ENCODE peak calls at places on chromosome X, in ten cellular contexts. One of them, this sample, is unnamed.

GRCh38 chrX:24190500-24191156 is 41.1 kb downstream of the ZFX start:
- DNase-seq in germinal center: no peak
- DNase-seq in suprapubic skin: no peak
- DNase-seq in stimulated activated CD4-positive, alpha-beta T cell treated with anti-CD3 and anti-CD28 coated beads, TNF-alpha, amount 100 ng/mL, for 1 hour: no peak
- DNase-seq in CD4-positive, alpha-beta memory T cell: no peak
- DNase-seq in kidney epithelial cell: no peak
- DNase-seq in activated CD4-positive, alpha-beta T cell treated with anti-CD3 and anti-CD28 coated beads, Interleukin-2, amount 50 U/mL, for 24 hours: no peak
- DNase-seq in hippocampal formation: no peak
- DNase-seq in tibial nerve: no peak
- DNase-seq in iris pigment epithelial cell: peak; percentile 77
- DNase-seq in this sample: no peak

GRCh38 chrX:88613338-88613737 is 133.7 kb upstream of the CPXCR1 start:
- DNase-seq in stimulated activated CD4-positive, alpha-beta T cell treated with anti-CD3 and anti-CD28 coated beads, TNF-alpha, amount 100 ng/mL, for 1 hour: no peak
- DNase-seq in activated CD4-positive, alpha-beta T cell treated with anti-CD3 and anti-CD28 coated beads, Interleukin-2, amount 50 U/mL, for 24 hours: no peak
- DNase-seq in germinal center: no peak
- DNase-seq in suprapubic skin: no peak
- DNase-seq in iris pigment epithelial cell: peak; percentile 9
- DNase-seq in hippocampal formation: no peak
- DNase-seq in kidney epithelial cell: no peak
- DNase-seq in tibial nerve: no peak
- DNase-seq in CD4-positive, alpha-beta memory T cell: no peak
- DNase-seq in this sample: no peak

GRCh38 chrX:125205084-125205917 is 114.4 kb upstream of the TEX13C start:
- DNase-seq in iris pigment epithelial cell: peak; percentile 26
- DNase-seq in hippocampal formation: peak; percentile 14
- DNase-seq in suprapubic skin: peak; percentile 79
- DNase-seq in germinal center: peak; percentile 2
- DNase-seq in tibial nerve: peak; percentile 12
- DNase-seq in stimulated activated CD4-positive, alpha-beta T cell treated with anti-CD3 and anti-CD28 coated beads, TNF-alpha, amount 100 ng/mL, for 1 hour: no peak
- DNase-seq in CD4-positive, alpha-beta memory T cell: no peak
- DNase-seq in activated CD4-positive, alpha-beta T cell treated with anti-CD3 and anti-CD28 coated beads, Interleukin-2, amount 50 U/mL, for 24 hours: no peak
- DNase-seq in kidney epithelial cell: peak; percentile 37
- DNase-seq in this sample: no peak

GRCh38 chrX:49673394-49673793 is 22.4 kb downstream of the PAGE1 start:
- DNase-seq in suprapubic skin: no peak
- DNase-seq in tibial nerve: no peak
- DNase-seq in activated CD4-positive, alpha-beta T cell treated with anti-CD3 and anti-CD28 coated beads, Interleukin-2, amount 50 U/mL, for 24 hours: no peak
- DNase-seq in CD4-positive, alpha-beta memory T cell: no peak
- DNase-seq in stimulated activated CD4-positive, alpha-beta T cell treated with anti-CD3 and anti-CD28 coated beads, TNF-alpha, amount 100 ng/mL, for 1 hour: no peak
- DNase-seq in iris pigment epithelial cell: no peak
- DNase-seq in hippocampal formation: no peak
- DNase-seq in kidney epithelial cell: no peak
- DNase-seq in germinal center: no peak
- DNase-seq in this sample: no peak

GRCh38 chrX:40809210-40809609 is 73.9 kb upstream of the MED14 start:
- DNase-seq in iris pigment epithelial cell: peak; percentile 31
- DNase-seq in hippocampal formation: no peak
- DNase-seq in activated CD4-positive, alpha-beta T cell treated with anti-CD3 and anti-CD28 coated beads, Interleukin-2, amount 50 U/mL, for 24 hours: no peak
- DNase-seq in suprapubic skin: no peak
- DNase-seq in tibial nerve: no peak
- DNase-seq in stimulated activated CD4-positive, alpha-beta T cell treated with anti-CD3 and anti-CD28 coated beads, TNF-alpha, amount 100 ng/mL, for 1 hour: no peak
- DNase-seq in CD4-positive, alpha-beta memory T cell: no peak
- DNase-seq in germinal center: no peak
- DNase-seq in kidney epithelial cell: no peak
- DNase-seq in this sample: no peak

GRCh38 chrX:23008431-23009099 is 8.8 kb downstream of the DDX53 start:
- DNase-seq in suprapubic skin: no peak
- DNase-seq in stimulated activated CD4-positive, alpha-beta T cell treated with anti-CD3 and anti-CD28 coated beads, TNF-alpha, amount 100 ng/mL, for 1 hour: no peak
- DNase-seq in hippocampal formation: no peak
- DNase-seq in tibial nerve: no peak
- DNase-seq in germinal center: no peak
- DNase-seq in activated CD4-positive, alpha-beta T cell treated with anti-CD3 and anti-CD28 coated beads, Interleukin-2, amount 50 U/mL, for 24 hours: no peak
- DNase-seq in kidney epithelial cell: no peak
- DNase-seq in iris pigment epithelial cell: peak; percentile 55
- DNase-seq in CD4-positive, alpha-beta memory T cell: no peak
- DNase-seq in this sample: no peak

GRCh38 chrX:49919617-49920016 is 2.8 kb upstream of the CLCN5 start:
- DNase-seq in kidney epithelial cell: no peak
- DNase-seq in CD4-positive, alpha-beta memory T cell: peak; percentile 24
- DNase-seq in tibial nerve: peak; percentile 13
- DNase-seq in suprapubic skin: no peak
- DNase-seq in activated CD4-positive, alpha-beta T cell treated with anti-CD3 and anti-CD28 coated beads, Interleukin-2, amount 50 U/mL, for 24 hours: peak; percentile 10
- DNase-seq in iris pigment epithelial cell: peak; percentile 77
- DNase-seq in hippocampal formation: no peak
- DNase-seq in germinal center: peak; percentile 9
- DNase-seq in stimulated activated CD4-positive, alpha-beta T cell treated with anti-CD3 and anti-CD28 coated beads, TNF-alpha, amount 100 ng/mL, for 1 hour: no peak
- DNase-seq in this sample: no peak

GRCh38 chrX:132270699-132271098 is 51.5 kb upstream of the RAP2C start:
- DNase-seq in stimulated activated CD4-positive, alpha-beta T cell treated with anti-CD3 and anti-CD28 coated beads, TNF-alpha, amount 100 ng/mL, for 1 hour: no peak
- DNase-seq in kidney epithelial cell: peak; percentile 29
- DNase-seq in tibial nerve: peak; percentile 57
- DNase-seq in germinal center: no peak
- DNase-seq in hippocampal formation: no peak
- DNase-seq in CD4-positive, alpha-beta memory T cell: no peak
- DNase-seq in activated CD4-positive, alpha-beta T cell treated with anti-CD3 and anti-CD28 coated beads, Interleukin-2, amount 50 U/mL, for 24 hours: no peak
- DNase-seq in suprapubic skin: peak; percentile 79
- DNase-seq in iris pigment epithelial cell: peak; percentile 60
- DNase-seq in this sample: no peak

GRCh38 chrX:134908235-134908834 is 82.5 kb upstream of the SMIM10 start:
- DNase-seq in CD4-positive, alpha-beta memory T cell: peak; percentile 39
- DNase-seq in iris pigment epithelial cell: peak; percentile 72
- DNase-seq in stimulated activated CD4-positive, alpha-beta T cell treated with anti-CD3 and anti-CD28 coated beads, TNF-alpha, amount 100 ng/mL, for 1 hour: no peak
- DNase-seq in suprapubic skin: no peak
- DNase-seq in activated CD4-positive, alpha-beta T cell treated with anti-CD3 and anti-CD28 coated beads, Interleukin-2, amount 50 U/mL, for 24 hours: no peak
- DNase-seq in germinal center: no peak
- DNase-seq in hippocampal formation: no peak
- DNase-seq in tibial nerve: no peak
- DNase-seq in kidney epithelial cell: no peak
- DNase-seq in this sample: no peak

GRCh38 chrX:3962511-3963350 is 249.3 kb upstream of the PRKX start:
- DNase-seq in CD4-positive, alpha-beta memory T cell: peak; percentile 6
- DNase-seq in activated CD4-positive, alpha-beta T cell treated with anti-CD3 and anti-CD28 coated beads, Interleukin-2, amount 50 U/mL, for 24 hours: no peak
- DNase-seq in suprapubic skin: no peak
- DNase-seq in stimulated activated CD4-positive, alpha-beta T cell treated with anti-CD3 and anti-CD28 coated beads, TNF-alpha, amount 100 ng/mL, for 1 hour: no peak
- DNase-seq in germinal center: no peak
- DNase-seq in tibial nerve: no peak
- DNase-seq in hippocampal formation: no peak
- DNase-seq in kidney epithelial cell: no peak
- DNase-seq in iris pigment epithelial cell: peak; percentile 32
- DNase-seq in this sample: no peak

GRCh38 chrX:97400492-97400891 is 516.8 kb downstream of the RPA4 start:
- DNase-seq in tibial nerve: no peak
- DNase-seq in hippocampal formation: no peak
- DNase-seq in stimulated activated CD4-positive, alpha-beta T cell treated with anti-CD3 and anti-CD28 coated beads, TNF-alpha, amount 100 ng/mL, for 1 hour: no peak
- DNase-seq in germinal center: no peak
- DNase-seq in CD4-positive, alpha-beta memory T cell: no peak
- DNase-seq in kidney epithelial cell: no peak
- DNase-seq in suprapubic skin: no peak
- DNase-seq in iris pigment epithelial cell: no peak
- DNase-seq in activated CD4-positive, alpha-beta T cell treated with anti-CD3 and anti-CD28 coated beads, Interleukin-2, amount 50 U/mL, for 24 hours: no peak
- DNase-seq in this sample: no peak

GRCh38 chrX:153494061-153494460 is 719 bp upstream of the BGN start:
- DNase-seq in activated CD4-positive, alpha-beta T cell treated with anti-CD3 and anti-CD28 coated beads, Interleukin-2, amount 50 U/mL, for 24 hours: no peak
- DNase-seq in hippocampal formation: no peak
- DNase-seq in iris pigment epithelial cell: peak; percentile 22
- DNase-seq in kidney epithelial cell: no peak
- DNase-seq in stimulated activated CD4-positive, alpha-beta T cell treated with anti-CD3 and anti-CD28 coated beads, TNF-alpha, amount 100 ng/mL, for 1 hour: no peak
- DNase-seq in germinal center: no peak
- DNase-seq in tibial nerve: no peak
- DNase-seq in suprapubic skin: no peak
- DNase-seq in CD4-positive, alpha-beta memory T cell: no peak
- DNase-seq in this sample: no peak

GRCh38 chrX:120790118-120790517 is 85.5 kb downstream of the CT47B1 start:
- DNase-seq in suprapubic skin: no peak
- DNase-seq in stimulated activated CD4-positive, alpha-beta T cell treated with anti-CD3 and anti-CD28 coated beads, TNF-alpha, amount 100 ng/mL, for 1 hour: no peak
- DNase-seq in tibial nerve: no peak
- DNase-seq in iris pigment epithelial cell: peak; percentile 82
- DNase-seq in kidney epithelial cell: peak; percentile 29
- DNase-seq in hippocampal formation: no peak
- DNase-seq in germinal center: peak; percentile 19
- DNase-seq in CD4-positive, alpha-beta memory T cell: peak; percentile 64
- DNase-seq in activated CD4-positive, alpha-beta T cell treated with anti-CD3 and anti-CD28 coated beads, Interleukin-2, amount 50 U/mL, for 24 hours: no peak
- DNase-seq in this sample: peak; percentile 30

GRCh38 chrX:39808471-39808917 is 289.3 kb downstream of the BCOR start:
- DNase-seq in tibial nerve: no peak
- DNase-seq in hippocampal formation: no peak
- DNase-seq in stimulated activated CD4-positive, alpha-beta T cell treated with anti-CD3 and anti-CD28 coated beads, TNF-alpha, amount 100 ng/mL, for 1 hour: no peak
- DNase-seq in germinal center: no peak
- DNase-seq in kidney epithelial cell: peak; percentile 25
- DNase-seq in CD4-positive, alpha-beta memory T cell: no peak
- DNase-seq in suprapubic skin: no peak
- DNase-seq in activated CD4-positive, alpha-beta T cell treated with anti-CD3 and anti-CD28 coated beads, Interleukin-2, amount 50 U/mL, for 24 hours: no peak
- DNase-seq in iris pigment epithelial cell: peak; percentile 66
- DNase-seq in this sample: no peak

GRCh38 chrX:75301060-75301459 is 27.2 kb downstream of the UPRT start:
- DNase-seq in tibial nerve: no peak
- DNase-seq in hippocampal formation: no peak
- DNase-seq in activated CD4-positive, alpha-beta T cell treated with anti-CD3 and anti-CD28 coated beads, Interleukin-2, amount 50 U/mL, for 24 hours: no peak
- DNase-seq in stimulated activated CD4-positive, alpha-beta T cell treated with anti-CD3 and anti-CD28 coated beads, TNF-alpha, amount 100 ng/mL, for 1 hour: no peak
- DNase-seq in suprapubic skin: no peak
- DNase-seq in kidney epithelial cell: no peak
- DNase-seq in iris pigment epithelial cell: peak; percentile 69
- DNase-seq in CD4-positive, alpha-beta memory T cell: no peak
- DNase-seq in germinal center: no peak
- DNase-seq in this sample: no peak

GRCh38 chrX:69562904-69563568 is 52.9 kb upstream of the EDA start:
- DNase-seq in CD4-positive, alpha-beta memory T cell: no peak
- DNase-seq in suprapubic skin: no peak
- DNase-seq in hippocampal formation: no peak
- DNase-seq in tibial nerve: no peak
- DNase-seq in kidney epithelial cell: no peak
- DNase-seq in germinal center: no peak
- DNase-seq in activated CD4-positive, alpha-beta T cell treated with anti-CD3 and anti-CD28 coated beads, Interleukin-2, amount 50 U/mL, for 24 hours: no peak
- DNase-seq in iris pigment epithelial cell: no peak
- DNase-seq in stimulated activated CD4-positive, alpha-beta T cell treated with anti-CD3 and anti-CD28 coated beads, TNF-alpha, amount 100 ng/mL, for 1 hour: no peak
- DNase-seq in this sample: no peak

GRCh38 chrX:47047989-47048388 is 30.3 kb upstream of the RGN start:
- DNase-seq in activated CD4-positive, alpha-beta T cell treated with anti-CD3 and anti-CD28 coated beads, Interleukin-2, amount 50 U/mL, for 24 hours: no peak
- DNase-seq in germinal center: no peak
- DNase-seq in tibial nerve: no peak
- DNase-seq in CD4-positive, alpha-beta memory T cell: no peak
- DNase-seq in kidney epithelial cell: no peak
- DNase-seq in suprapubic skin: no peak
- DNase-seq in iris pigment epithelial cell: peak; percentile 5
- DNase-seq in stimulated activated CD4-positive, alpha-beta T cell treated with anti-CD3 and anti-CD28 coated beads, TNF-alpha, amount 100 ng/mL, for 1 hour: no peak
- DNase-seq in hippocampal formation: no peak
- DNase-seq in this sample: no peak

GRCh38 chrX:50100188-50100587 is 100.6 kb downstream of the AKAP4 start:
- DNase-seq in kidney epithelial cell: no peak
- DNase-seq in suprapubic skin: no peak
- DNase-seq in iris pigment epithelial cell: no peak
- DNase-seq in CD4-positive, alpha-beta memory T cell: no peak
- DNase-seq in tibial nerve: no peak
- DNase-seq in stimulated activated CD4-positive, alpha-beta T cell treated with anti-CD3 and anti-CD28 coated beads, TNF-alpha, amount 100 ng/mL, for 1 hour: no peak
- DNase-seq in germinal center: no peak
- DNase-seq in hippocampal formation: no peak
- DNase-seq in activated CD4-positive, alpha-beta T cell treated with anti-CD3 and anti-CD28 coated beads, Interleukin-2, amount 50 U/mL, for 24 hours: no peak
- DNase-seq in this sample: no peak

GRCh38 chrX:110317079-110317819 is 636 bp downstream of the AMMECR1 start:
- DNase-seq in hippocampal formation: peak; percentile 4
- DNase-seq in suprapubic skin: peak; percentile 72
- DNase-seq in CD4-positive, alpha-beta memory T cell: peak; percentile 27
- DNase-seq in kidney epithelial cell: no peak
- DNase-seq in iris pigment epithelial cell: no peak
- DNase-seq in stimulated activated CD4-positive, alpha-beta T cell treated with anti-CD3 and anti-CD28 coated beads, TNF-alpha, amount 100 ng/mL, for 1 hour: no peak
- DNase-seq in activated CD4-positive, alpha-beta T cell treated with anti-CD3 and anti-CD28 coated beads, Interleukin-2, amount 50 U/mL, for 24 hours: peak; percentile 5
- DNase-seq in germinal center: peak; percentile 28
- DNase-seq in tibial nerve: no peak
- DNase-seq in this sample: no peak

GRCh38 chrX:40434947-40435346 is 145.8 kb upstream of the ATP6AP2 start:
- DNase-seq in tibial nerve: no peak
- DNase-seq in hippocampal formation: peak; percentile 46
- DNase-seq in suprapubic skin: no peak
- DNase-seq in activated CD4-positive, alpha-beta T cell treated with anti-CD3 and anti-CD28 coated beads, Interleukin-2, amount 50 U/mL, for 24 hours: no peak
- DNase-seq in stimulated activated CD4-positive, alpha-beta T cell treated with anti-CD3 and anti-CD28 coated beads, TNF-alpha, amount 100 ng/mL, for 1 hour: no peak
- DNase-seq in kidney epithelial cell: no peak
- DNase-seq in iris pigment epithelial cell: peak; percentile 39
- DNase-seq in germinal center: no peak
- DNase-seq in CD4-positive, alpha-beta memory T cell: no peak
- DNase-seq in this sample: no peak

GRCh38 chrX:13007519-13008188 is 32.7 kb downstream of the TMSB4X start:
- DNase-seq in kidney epithelial cell: no peak
- DNase-seq in activated CD4-positive, alpha-beta T cell treated with anti-CD3 and anti-CD28 coated beads, Interleukin-2, amount 50 U/mL, for 24 hours: no peak
- DNase-seq in suprapubic skin: no peak
- DNase-seq in stimulated activated CD4-positive, alpha-beta T cell treated with anti-CD3 and anti-CD28 coated beads, TNF-alpha, amount 100 ng/mL, for 1 hour: no peak
- DNase-seq in hippocampal formation: no peak
- DNase-seq in CD4-positive, alpha-beta memory T cell: no peak
- DNase-seq in germinal center: no peak
- DNase-seq in iris pigment epithelial cell: no peak
- DNase-seq in tibial nerve: no peak
- DNase-seq in this sample: no peak

GRCh38 chrX:17032351-17032750 is 85.9 kb downstream of the REPS2 start:
- DNase-seq in tibial nerve: no peak
- DNase-seq in CD4-positive, alpha-beta memory T cell: no peak
- DNase-seq in iris pigment epithelial cell: peak; percentile 65
- DNase-seq in stimulated activated CD4-positive, alpha-beta T cell treated with anti-CD3 and anti-CD28 coated beads, TNF-alpha, amount 100 ng/mL, for 1 hour: no peak
- DNase-seq in hippocampal formation: no peak
- DNase-seq in activated CD4-positive, alpha-beta T cell treated with anti-CD3 and anti-CD28 coated beads, Interleukin-2, amount 50 U/mL, for 24 hours: no peak
- DNase-seq in germinal center: no peak
- DNase-seq in kidney epithelial cell: peak; percentile 88
- DNase-seq in suprapubic skin: no peak
- DNase-seq in this sample: no peak

GRCh38 chrX:110569506-110569905 is 210.9 kb downstream of the RTL9 start:
- DNase-seq in activated CD4-positive, alpha-beta T cell treated with anti-CD3 and anti-CD28 coated beads, Interleukin-2, amount 50 U/mL, for 24 hours: no peak
- DNase-seq in suprapubic skin: no peak
- DNase-seq in kidney epithelial cell: no peak
- DNase-seq in stimulated activated CD4-positive, alpha-beta T cell treated with anti-CD3 and anti-CD28 coated beads, TNF-alpha, amount 100 ng/mL, for 1 hour: no peak
- DNase-seq in hippocampal formation: no peak
- DNase-seq in iris pigment epithelial cell: peak; percentile 4
- DNase-seq in tibial nerve: no peak
- DNase-seq in germinal center: no peak
- DNase-seq in CD4-positive, alpha-beta memory T cell: no peak
- DNase-seq in this sample: no peak

GRCh38 chrX:46551494-46552128 is 6.4 kb upstream of the ZNF674 start:
- DNase-seq in hippocampal formation: no peak
- DNase-seq in stimulated activated CD4-positive, alpha-beta T cell treated with anti-CD3 and anti-CD28 coated beads, TNF-alpha, amount 100 ng/mL, for 1 hour: no peak
- DNase-seq in iris pigment epithelial cell: peak; percentile 77
- DNase-seq in suprapubic skin: no peak
- DNase-seq in CD4-positive, alpha-beta memory T cell: no peak
- DNase-seq in germinal center: no peak
- DNase-seq in activated CD4-positive, alpha-beta T cell treated with anti-CD3 and anti-CD28 coated beads, Interleukin-2, amount 50 U/mL, for 24 hours: no peak
- DNase-seq in kidney epithelial cell: no peak
- DNase-seq in tibial nerve: no peak
- DNase-seq in this sample: no peak

GRCh38 chrX:101260435-101260834 is 30.7 kb downstream of the TAF7L start:
- DNase-seq in tibial nerve: no peak
- DNase-seq in CD4-positive, alpha-beta memory T cell: no peak
- DNase-seq in stimulated activated CD4-positive, alpha-beta T cell treated with anti-CD3 and anti-CD28 coated beads, TNF-alpha, amount 100 ng/mL, for 1 hour: no peak
- DNase-seq in iris pigment epithelial cell: peak; percentile 14
- DNase-seq in kidney epithelial cell: no peak
- DNase-seq in suprapubic skin: no peak
- DNase-seq in activated CD4-positive, alpha-beta T cell treated with anti-CD3 and anti-CD28 coated beads, Interleukin-2, amount 50 U/mL, for 24 hours: no peak
- DNase-seq in germinal center: no peak
- DNase-seq in hippocampal formation: no peak
- DNase-seq in this sample: no peak